ENCODE peak calls at places on chromosomes 5 and 9, in five cellular contexts. B is NCI-H345; M is OCI-LY7; Z is activated naive CD8-positive, alpha-beta T cell treated with anti-CD3 and anti-CD28 coated beads, Interleukin-2, amount 50 U/mL, for 24 hours; A is GM12865. Y is an unnamed sample.

GRCh38 chr9:81182421-81182820 is 506.9 kb downstream of the TLE1 start:
- DNase-seq in M (no peak), A (no peak), B (no peak), Z (no peak), Y (no peak)

GRCh38 chr5:149156435-149157083 is 15.3 kb downstream of the ABLIM3 start:
- DNase-seq in A (no peak), M (no peak), B (no peak), Z (no peak), Y (no peak)

GRCh38 chr9:3124006-3124405 is 280.1 kb upstream of the PUM3 start:
- DNase-seq in B (peak; percentile 1), Z (no peak), M (no peak), A (no peak), Y (no peak)

GRCh38 chr5:35369965-35370790 is 139.9 kb upstream of the PRLR start:
- DNase-seq in A (no peak), B (no peak), Z (no peak), M (no peak), Y (peak; percentile 7)

GRCh38 chr9:122265265-122265900 is 701 bp downstream of the MRRF start:
- DNase-seq in M (peak; percentile 77), A (peak; percentile 71), Z (no peak), B (peak; percentile 21), Y (no peak)

GRCh38 chr5:157513182-157513581 is 53.2 kb downstream of the NIPAL4 start:
- DNase-seq in Z (no peak), A (no peak), B (no peak), M (no peak), Y (no peak)

GRCh38 chr5:148268556-148268955 is at the start of gene SPINK13:
- DNase-seq in A (no peak), Z (no peak), B (no peak), M (no peak), Y (no peak)

GRCh38 chr9:21967707-21968106 is 26.5 kb downstream of the CDKN2A start:
- DNase-seq in M (no peak), A (no peak), Z (no peak), B (no peak), Y (no peak)

Y was measured in DMS153.